ENCODE peak calls at places on chromosomes 1 and 21, in five cellular contexts. One of them, this sample, is unnamed.

GRCh38 chr1:210558302-210558701 is 229.6 kb downstream of the HHAT start:
- DNase-seq in K562: peak
- DNase-seq in A549: no peak
- DNase-seq in HepG2: no peak
- DNase-seq in GM12878: no peak
- DNase-seq in this sample: no peak

GRCh38 chr1:28796321-28797213 is 15.4 kb upstream of the OPRD1 start:
- DNase-seq in K562: no peak
- DNase-seq in A549: no peak
- DNase-seq in HepG2: no peak
- DNase-seq in GM12878: no peak
- DNase-seq in this sample: peak

GRCh38 chr1:206700445-206701036 is 15.8 kb downstream of the MAPKAPK2 start:
- DNase-seq in K562: no peak
- DNase-seq in A549: no peak
- DNase-seq in HepG2: no peak
- DNase-seq in GM12878: no peak
- DNase-seq in this sample: no peak

GRCh38 chr21:37915941-37916794 is at the start of gene KCNJ6:
- DNase-seq in K562: peak
- DNase-seq in A549: peak
- DNase-seq in HepG2: no peak
- DNase-seq in GM12878: no peak
- DNase-seq in this sample: peak

GRCh38 chr1:8230284-8230605 is 87.7 kb upstream of the SLC45A1 start:
- DNase-seq in K562: peak
- DNase-seq in A549: no peak
- DNase-seq in HepG2: peak
- DNase-seq in GM12878: no peak
- DNase-seq in this sample: no peak

GRCh38 chr1:174692313-174692712 is 244.5 kb downstream of the GPR52 start:
- DNase-seq in K562: peak
- DNase-seq in A549: no peak
- DNase-seq in HepG2: peak
- DNase-seq in GM12878: no peak
- DNase-seq in this sample: peak

GRCh38 chr1:104932030-104932915 is 1182.6 kb downstream of the AMY1C start:
- DNase-seq in K562: no peak
- DNase-seq in A549: no peak
- DNase-seq in HepG2: no peak
- DNase-seq in GM12878: no peak
- DNase-seq in this sample: no peak

GRCh38 chr1:199073166-199073565 is 434.3 kb downstream of the PTPRC start:
- DNase-seq in K562: no peak
- DNase-seq in A549: no peak
- DNase-seq in HepG2: no peak
- DNase-seq in GM12878: no peak
- DNase-seq in this sample: no peak

GRCh38 chr21:15480160-15480559 is 249.6 kb upstream of the USP25 start:
- DNase-seq in K562: no peak
- DNase-seq in A549: no peak
- DNase-seq in HepG2: no peak
- DNase-seq in GM12878: no peak
- DNase-seq in this sample: no peak

GRCh38 chr1:227939791-227940771 is 7.7 kb downstream of the WNT9A start:
- DNase-seq in K562: no peak
- DNase-seq in A549: no peak
- DNase-seq in HepG2: no peak
- DNase-seq in GM12878: no peak
- DNase-seq in this sample: no peak

GRCh38 chr1:244349581-244350001 is 102.1 kb downstream of the ADSS2 start:
- DNase-seq in K562: peak
- DNase-seq in A549: no peak
- DNase-seq in HepG2: no peak
- DNase-seq in GM12878: no peak
- DNase-seq in this sample: no peak

GRCh38 chr1:53376742-53377437 is 49.0 kb upstream of the LRP8 start:
- DNase-seq in K562: no peak
- DNase-seq in A549: no peak
- DNase-seq in HepG2: no peak
- DNase-seq in GM12878: no peak
- DNase-seq in this sample: peak

GRCh38 chr21:42618713-42619112 is 34.7 kb upstream of the PDE9A start:
- DNase-seq in K562: no peak
- DNase-seq in A549: no peak
- DNase-seq in HepG2: no peak
- DNase-seq in GM12878: no peak
- DNase-seq in this sample: no peak

GRCh38 chr1:55684131-55684650 is 469.0 kb upstream of the USP24 start:
- DNase-seq in K562: no peak
- DNase-seq in A549: no peak
- DNase-seq in HepG2: no peak
- DNase-seq in GM12878: no peak
- DNase-seq in this sample: no peak

GRCh38 chr1:206703647-206704046 is 18.9 kb downstream of the MAPKAPK2 start:
- DNase-seq in K562: no peak
- DNase-seq in A549: no peak
- DNase-seq in HepG2: no peak
- DNase-seq in GM12878: peak
- DNase-seq in this sample: peak

GRCh38 chr21:17612023-17612564 is 607 bp downstream of the BTG3 start:
- DNase-seq in K562: no peak
- DNase-seq in A549: no peak
- DNase-seq in HepG2: no peak
- DNase-seq in GM12878: no peak
- DNase-seq in this sample: peak

GRCh38 chr21:43812139-43812821 is 22.9 kb downstream of the RRP1 start:
- DNase-seq in K562: no peak
- DNase-seq in A549: no peak
- DNase-seq in HepG2: peak
- DNase-seq in GM12878: no peak
- DNase-seq in this sample: no peak
- H3K4me3 ChIP-seq in K562: no peak
- H3K4me3 ChIP-seq in A549: no peak
- H3K4me3 ChIP-seq in HepG2: no peak
- H3K4me3 ChIP-seq in GM12878: no peak
- H3K4me3 ChIP-seq in this sample: no peak

GRCh38 chr1:167752219-167752985 is 30.6 kb downstream of the MPZL1 start:
- DNase-seq in K562: no peak
- DNase-seq in A549: no peak
- DNase-seq in HepG2: peak
- DNase-seq in GM12878: no peak
- DNase-seq in this sample: no peak
- TF ChIP-seq JUNB in K562: no peak
- TF ChIP-seq JUNB in A549: no peak
- TF ChIP-seq JUNB in HepG2: no peak
- TF ChIP-seq JUNB in GM12878: no peak
- TF ChIP-seq JUNB in this sample: no peak

DNA sequence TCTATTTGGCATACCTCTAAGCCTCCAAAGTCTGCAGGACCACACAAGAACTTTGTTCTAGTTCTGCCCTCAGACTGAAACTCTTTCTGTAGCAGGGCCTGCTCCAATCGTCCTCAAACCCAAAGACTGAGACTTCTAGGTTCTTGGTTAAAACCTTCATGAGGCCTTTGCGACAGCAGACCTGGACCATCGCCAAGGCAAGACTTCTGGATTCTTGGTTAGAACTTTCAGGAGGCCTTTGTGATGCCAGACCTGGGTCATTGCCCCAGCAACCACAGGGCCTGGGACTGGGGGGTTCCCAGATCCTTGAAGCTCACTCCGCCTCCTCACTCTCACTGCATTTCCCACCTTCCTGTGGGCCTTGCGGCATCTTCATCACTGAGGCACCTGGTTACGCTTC is at the start of gene ATP1A4:
- DNase-seq in K562: no peak
- DNase-seq in A549: no peak
- DNase-seq in HepG2: no peak
- DNase-seq in GM12878: no peak
- DNase-seq in this sample: no peak
- H3K27ac ChIP-seq in K562: no peak
- H3K27ac ChIP-seq in A549: no peak
- H3K27ac ChIP-seq in HepG2: no peak
- H3K27ac ChIP-seq in GM12878: no peak
- H3K27ac ChIP-seq in this sample: no peak

GRCh38 chr1:168605443-168605842 is 29.0 kb downstream of the XCL1 start:
- DNase-seq in K562: no peak
- DNase-seq in A549: no peak
- DNase-seq in HepG2: no peak
- DNase-seq in GM12878: no peak
- DNase-seq in this sample: no peak

GRCh38 chr1:168610111-168610510 is 33.7 kb downstream of the XCL1 start:
- DNase-seq in K562: no peak
- DNase-seq in A549: no peak
- DNase-seq in HepG2: no peak
- DNase-seq in GM12878: no peak
- DNase-seq in this sample: no peak

GRCh38 chr1:168607872-168608428 is 31.5 kb downstream of the XCL1 start:
- DNase-seq in K562: no peak
- DNase-seq in A549: no peak
- DNase-seq in HepG2: no peak
- DNase-seq in GM12878: no peak
- DNase-seq in this sample: no peak

GRCh38 chr1:168606096-168606495 is 29.7 kb downstream of the XCL1 start:
- DNase-seq in K562: no peak
- DNase-seq in A549: no peak
- DNase-seq in HepG2: no peak
- DNase-seq in GM12878: no peak
- DNase-seq in this sample: no peak

GRCh38 chr1:168609133-168609715 is 32.8 kb downstream of the XCL1 start:
- DNase-seq in K562: no peak
- DNase-seq in A549: no peak
- DNase-seq in HepG2: no peak
- DNase-seq in GM12878: no peak
- DNase-seq in this sample: peak
- H3K4me3 ChIP-seq in K562: no peak
- H3K4me3 ChIP-seq in A549: no peak
- H3K4me3 ChIP-seq in HepG2: no peak
- H3K4me3 ChIP-seq in GM12878: no peak
- H3K4me3 ChIP-seq in this sample: no peak

DNA sequence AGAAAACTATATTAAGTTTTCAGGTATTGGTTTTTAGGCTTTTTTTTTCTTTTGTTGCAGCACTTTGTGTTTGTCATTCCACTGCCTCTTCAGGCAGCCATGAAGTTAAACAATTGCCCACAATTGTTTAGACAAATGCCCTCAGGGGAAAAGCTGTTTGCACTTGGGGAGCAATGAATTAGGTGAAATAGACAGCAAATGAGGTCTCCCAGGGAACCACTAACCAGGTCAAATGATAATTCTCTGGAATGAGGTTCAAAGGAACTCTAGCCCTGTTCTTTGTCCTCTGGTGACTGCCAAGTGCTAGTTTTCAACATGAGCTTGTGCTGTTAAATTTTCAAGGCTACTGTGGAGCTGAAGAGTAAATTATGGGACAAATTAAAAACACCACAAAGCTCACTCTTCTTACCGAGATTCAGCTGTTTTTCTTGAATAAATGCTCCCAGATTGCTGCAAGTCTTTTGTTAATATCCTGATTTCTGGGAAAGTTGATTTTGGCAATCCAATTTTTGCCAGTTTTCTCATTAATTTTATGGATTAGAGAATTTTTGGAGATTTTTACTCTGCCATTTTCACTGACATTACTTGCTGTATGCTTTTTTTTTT is 15.1 kb upstream of the MAB21L3 start:
- DNase-seq in K562: no peak
- DNase-seq in A549: no peak
- DNase-seq in HepG2: peak
- DNase-seq in GM12878: no peak
- DNase-seq in this sample: no peak
- TF ChIP-seq JUNB in K562: no peak
- TF ChIP-seq JUNB in A549: no peak
- TF ChIP-seq JUNB in HepG2: no peak
- TF ChIP-seq JUNB in GM12878: no peak
- TF ChIP-seq JUNB in this sample: no peak

GRCh38 chr1:30908886-30909777 is 574 bp upstream of the SDC3 start:
- DNase-seq in K562: no peak
- DNase-seq in A549: no peak
- DNase-seq in HepG2: no peak
- DNase-seq in GM12878: no peak
- DNase-seq in this sample: peak

GRCh38 chr1:30907390-30907640 is 1.2 kb downstream of the SDC3 start:
- DNase-seq in K562: no peak
- DNase-seq in A549: no peak
- DNase-seq in HepG2: no peak
- DNase-seq in GM12878: no peak
- DNase-seq in this sample: no peak

GRCh38 chr1:30906631-30907389 is 1.7 kb downstream of the SDC3 start:
- DNase-seq in K562: no peak
- DNase-seq in A549: no peak
- DNase-seq in HepG2: no peak
- DNase-seq in GM12878: no peak
- DNase-seq in this sample: no peak

GRCh38 chr1:30907641-30908445 is 715 bp downstream of the SDC3 start:
- DNase-seq in K562: peak
- DNase-seq in A549: no peak
- DNase-seq in HepG2: no peak
- DNase-seq in GM12878: no peak
- DNase-seq in this sample: no peak

DNA sequence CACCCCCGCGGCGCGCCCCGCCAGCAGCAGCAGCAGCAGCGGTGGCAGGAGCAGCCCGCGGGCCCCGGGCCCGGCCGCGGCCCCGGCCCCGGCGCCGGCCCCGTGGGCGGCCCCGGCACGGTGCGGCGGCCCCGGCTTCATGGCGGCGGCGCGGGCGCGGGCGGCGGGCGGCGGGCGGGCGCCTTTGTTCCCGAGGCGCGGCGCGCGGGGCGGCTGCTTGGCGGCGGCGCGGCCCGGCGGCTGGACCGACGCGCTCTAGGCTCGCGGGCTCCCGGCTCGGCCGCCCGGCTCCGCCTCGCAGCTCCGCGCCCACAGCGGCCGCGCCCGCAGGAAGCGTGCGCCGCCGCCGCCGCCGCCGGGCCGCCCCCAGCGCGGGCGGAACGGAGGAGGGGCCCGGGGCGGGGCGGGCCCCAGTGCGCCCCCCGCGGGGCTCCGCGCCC is at the start of gene SDC3:
- DNase-seq in K562: peak
- DNase-seq in A549: no peak
- DNase-seq in HepG2: no peak
- DNase-seq in GM12878: no peak
- DNase-seq in this sample: no peak
- H3K27ac ChIP-seq in K562: peak
- H3K27ac ChIP-seq in A549: peak
- H3K27ac ChIP-seq in HepG2: no peak
- H3K27ac ChIP-seq in GM12878: no peak
- H3K27ac ChIP-seq in this sample: no peak

GRCh38 chr1:85580046-85580411 is 532 bp upstream of the CCN1 start:
- DNase-seq in K562: no peak
- DNase-seq in A549: peak
- DNase-seq in HepG2: peak
- DNase-seq in GM12878: no peak
- DNase-seq in this sample: peak
- H3K4me3 ChIP-seq in K562: peak
- H3K4me3 ChIP-seq in A549: peak
- H3K4me3 ChIP-seq in HepG2: peak
- H3K4me3 ChIP-seq in GM12878: no peak
- H3K4me3 ChIP-seq in this sample: peak

This sample was measured in GM23338.